ENCODE peak calls at places on chromosome 6, in five cellular contexts. R is naive thymus-derived CD4-positive, alpha-beta T cell; E is RWPE1; X is heart left ventricle; C is memory B cell. U is an unnamed sample.

GRCh38 chr6:73610444-73611275 is 43.1 kb downstream of the SLC17A5 start:
- DNase-seq in R (peak), E (peak), X (no peak), C (no peak), U (peak)

GRCh38 chr6:46756469-46757205 is 9.9 kb downstream of the ANKRD66 start:
- DNase-seq in R (no peak), E (peak), X (no peak), C (no peak), U (no peak)

GRCh38 chr6:73394577-73395354 is at the start of gene DDX43:
- DNase-seq in R (peak), E (peak), X (peak), C (peak), U (no peak)

GRCh38 chr6:1291381-1291780 is 20.5 kb upstream of the FOXQ1 start:
- DNase-seq in R (no peak), E (no peak), X (no peak), C (no peak), U (no peak)

GRCh38 chr6:30156262-30156599 is 4.8 kb downstream of the TRIM10 start:
- DNase-seq in R (no peak), E (peak), X (peak), C (no peak), U (peak)

GRCh38 chr6:137661601-137662000 is 167.4 kb upstream of the OLIG3 start:
- DNase-seq in R (no peak), E (peak), X (no peak), C (peak), U (peak)

GRCh38 chr6:44676826-44677433 is 289.4 kb downstream of the CDC5L start:
- DNase-seq in R (no peak), E (no peak), X (no peak), C (no peak), U (no peak)

GRCh38 chr6:52739627-52740026 is 23.6 kb downstream of the GSTA2 start:
- DNase-seq in R (no peak), E (no peak), X (no peak), C (no peak), U (no peak)

GRCh38 chr6:47168176-47168575 is 126.0 kb upstream of the ADGRF1 start:
- DNase-seq in R (no peak), E (peak), X (peak), C (no peak), U (peak)

GRCh38 chr6:108737594-108738546 is 110.4 kb upstream of the ARMC2 start:
- DNase-seq in R (no peak), E (peak), X (peak), C (no peak), U (peak)

GRCh38 chr6:86856937-86857563 is 80.3 kb upstream of the HTR1E start:
- DNase-seq in R (no peak), E (peak), X (no peak), C (peak), U (peak)

GRCh38 chr6:167855825-167856425 is 29.2 kb downstream of the AFDN start:
- DNase-seq in R (no peak), E (peak), X (no peak), C (no peak), U (peak)

GRCh38 chr6:26223213-26223612 is 136.0 kb downstream of the HFE start:
- DNase-seq in R (no peak), E (no peak), X (no peak), C (no peak), U (no peak)

GRCh38 chr6:4133941-4134838 is 1.2 kb downstream of the ECI2 start:
- DNase-seq in R (peak), E (peak), X (no peak), C (no peak), U (peak)

GRCh38 chr6:73393278-73393677 is 1.4 kb upstream of the DDX43 start:
- DNase-seq in R (no peak), E (no peak), X (no peak), C (no peak), U (no peak)

GRCh38 chr6:140285471-140285870 is 911.0 kb upstream of the CITED2 start:
- DNase-seq in R (no peak), E (no peak), X (no peak), C (no peak), U (no peak)

GRCh38 chr6:16704706-16705402 is 56.4 kb downstream of the ATXN1 start:
- DNase-seq in R (no peak), E (no peak), X (no peak), C (no peak), U (peak)

GRCh38 chr6:31143148-31143547 is 4.3 kb upstream of the PSORS1C2 start:
- DNase-seq in R (no peak), E (no peak), X (peak), C (no peak), U (peak)

GRCh38 chr6:28161410-28162079 is 19.9 kb downstream of the ZKSCAN8 start:
- DNase-seq in R (peak), E (peak), X (peak), C (peak), U (peak)

GRCh38 chr6:111950661-111951426 is 77.6 kb upstream of the FYN start:
- DNase-seq in R (no peak), E (no peak), X (peak), C (no peak), U (no peak)

GRCh38 chr6:4460595-4461475 is 315.4 kb upstream of the CDYL start:
- DNase-seq in R (no peak), E (peak), X (peak), C (no peak), U (no peak)

GRCh38 chr6:52663935-52664184 is 7.1 kb upstream of the TMEM14A start:
- DNase-seq in R (no peak), E (no peak), X (no peak), C (no peak), U (no peak)

GRCh38 chr6:8057793-8058192 is 6.4 kb downstream of the BLOC1S5 start:
- DNase-seq in R (no peak), E (no peak), X (no peak), C (no peak), U (no peak)

GRCh38 chr6:156880913-156881312 is 103.7 kb downstream of the ARID1B start:
- DNase-seq in R (no peak), E (no peak), X (no peak), C (no peak), U (peak)

GRCh38 chr6:88609973-88610372 is 353.4 kb downstream of the RNGTT start:
- DNase-seq in R (no peak), E (no peak), X (no peak), C (no peak), U (no peak)

GRCh38 chr6:23505021-23505420 is 621.0 kb upstream of the NRSN1 start:
- DNase-seq in R (no peak), E (no peak), X (no peak), C (no peak), U (no peak)

GRCh38 chr6:45305546-45305945 is 22.6 kb upstream of the RUNX2 start:
- DNase-seq in R (no peak), E (no peak), X (no peak), C (no peak), U (peak)

GRCh38 chr6:7126759-7127158 is 19.0 kb downstream of the RREB1 start:
- DNase-seq in R (no peak), E (no peak), X (no peak), C (no peak), U (no peak)

U was measured in mammary epithelial cell.